ENCODE peak calls at places on chromosomes 12 and 14, in five cellular contexts. H is fibroblast of mammary gland, N is lung, B is OCI-LY7, T is A673. R is an unnamed sample.

GRCh38 chr12:64665506-64665905 is 55.2 kb downstream of the RASSF3 start:
- DNase-seq in B (peak; percentile 48), T (no peak), N (no peak), H (peak; percentile 6), R (no peak)

GRCh38 chr12:49198431-49199155 is 9.7 kb upstream of the TUBA1A start:
- DNase-seq in T (peak; percentile 34), N (no peak), B (no peak), H (peak; percentile 93), R (peak; percentile 94)

GRCh38 chr14:77026166-77026929 is 2.2 kb downstream of the IRF2BPL start:
- DNase-seq in H (no peak), N (no peak), T (peak; percentile 69), B (no peak), R (peak; percentile 57)

GRCh38 chr14:46048127-46048526 is 603.5 kb downstream of the RPL10L start:
- DNase-seq in H (peak; percentile 46), B (peak; percentile 7), T (peak; percentile 15), N (no peak), R (peak; percentile 49)

GRCh38 chr12:96882862-96883261 is 24.2 kb upstream of the NEDD1 start:
- DNase-seq in B (no peak), H (peak; percentile 78), T (no peak), N (no peak), R (peak; percentile 74)

GRCh38 chr12:64229796-64230195 is 7.7 kb upstream of the KICS2 start:
- DNase-seq in H (no peak), N (no peak), B (no peak), T (no peak), R (no peak)

GRCh38 chr14:33452982-33453381 is 497.9 kb downstream of the EGLN3 start:
- DNase-seq in N (no peak), H (no peak), B (no peak), T (no peak), R (no peak)

GRCh38 chr12:57755454-57756372 is 810 bp downstream of the MARCHF9 start:
- DNase-seq in T (no peak), B (peak; percentile 49), H (no peak), N (no peak), R (no peak)

GRCh38 chr14:24312736-24313507 is 1.6 kb downstream of the LTB4R start:
- DNase-seq in B (peak; percentile 62), N (no peak), H (no peak), T (no peak), R (no peak)

GRCh38 chr14:69610859-69611263 is 535 bp upstream of the SUSD6 start:
- DNase-seq in B (no peak), H (peak; percentile 45), N (no peak), T (no peak), R (no peak)

GRCh38 chr12:6927379-6927991 is at the start of gene ATN1:
- DNase-seq in N (peak; percentile 78), H (peak; percentile 67), B (no peak), T (peak; percentile 83), R (peak; percentile 82)

GRCh38 chr12:52907092-52907810 is 2.4 kb upstream of the KRT8 start:
- DNase-seq in T (peak; percentile 30), H (no peak), N (peak; percentile 72), B (no peak), R (peak; percentile 23)

GRCh38 chr12:92784356-92784755 is 81.6 kb downstream of the PLEKHG7 start:
- DNase-seq in H (peak; percentile 19), T (no peak), N (no peak), B (no peak), R (peak; percentile 35)

GRCh38 chr14:79587194-79587593 is 624.1 kb downstream of the DIO2 start:
- DNase-seq in T (peak; percentile 95), B (no peak), N (no peak), H (peak; percentile 50), R (peak; percentile 68)

GRCh38 chr12:72346331-72346944 is 74.3 kb downstream of the TRHDE start:
- DNase-seq in N (peak; percentile 59), B (peak; percentile 73), H (peak; percentile 61), T (peak; percentile 95), R (peak; percentile 84)

GRCh38 chr14:52801014-52801708 is 9.8 kb upstream of the GNPNAT1 start:
- DNase-seq in H (peak; percentile 96), T (no peak), B (no peak), N (no peak), R (peak; percentile 85)

GRCh38 chr12:19177754-19178153 is 48.2 kb downstream of the PLEKHA5 start:
- DNase-seq in T (no peak), H (peak; percentile 46), B (no peak), N (no peak), R (peak; percentile 44)

GRCh38 chr12:42589465-42590323 is at the start of gene PRICKLE1:
- DNase-seq in B (peak; percentile 46), T (peak; percentile 67), H (peak; percentile 48), N (no peak), R (peak; percentile 74)

GRCh38 chr12:46358791-46359666 is 13.5 kb downstream of the SLC38A2 start:
- DNase-seq in H (no peak), T (no peak), B (no peak), N (no peak), R (no peak)

GRCh38 chr12:27057543-27057942 is 24.8 kb downstream of the C12orf71 start:
- DNase-seq in N (no peak), H (no peak), B (no peak), T (no peak), R (no peak)

GRCh38 chr12:52212701-52213540 is 20.1 kb upstream of the KRT7 start:
- DNase-seq in N (no peak), H (no peak), B (no peak), T (no peak), R (no peak)

GRCh38 chr12:69388371-69388770 is 28.8 kb downstream of the YEATS4 start:
- DNase-seq in H (peak; percentile 75), B (peak; percentile 25), T (peak; percentile 55), N (no peak), R (peak; percentile 76)

GRCh38 chr12:120290541-120291312 is 976 bp downstream of the RNU4-2 start:
- DNase-seq in H (peak; percentile 2), T (no peak), N (peak; percentile 33), B (no peak), R (no peak)
- H3K4me3 ChIP-seq in H (peak overlapping the region; percentile 41), T (peak overlapping the region; percentile 23), N (no peak overlapping the region), B (peak overlapping the region; percentile 60), R (peak overlapping the region; percentile 26)

GRCh38 chr14:103302966-103303365 is 31.1 kb upstream of the EIF5 start:
- DNase-seq in H (no peak), B (no peak), N (no peak), T (no peak), R (no peak)

GRCh38 chr14:103296987-103297386 is 37.0 kb upstream of the EIF5 start:
- DNase-seq in N (no peak), H (no peak), B (no peak), T (no peak), R (no peak)

GRCh38 chr14:103301512-103302197 is 32.4 kb upstream of the EIF5 start:
- DNase-seq in B (no peak), H (no peak), N (no peak), T (no peak), R (no peak)

GRCh38 chr14:103296007-103296406 is 38.0 kb upstream of the EIF5 start:
- DNase-seq in H (peak; percentile 62), N (no peak), T (no peak), B (no peak), R (peak; percentile 28)

GRCh38 chr14:103298620-103299019 is 35.4 kb upstream of the EIF5 start:
- DNase-seq in T (no peak), N (no peak), B (no peak), H (no peak), R (no peak)
- TF ChIP-seq CTCF in T (no peak), N (no peak), B (peak; percentile 41), H (no peak), R (no peak)

GRCh38 chr12:1616233-1617066 is 12.6 kb upstream of the WNT5B start:
- DNase-seq in B (peak; percentile 28), T (no peak), N (no peak), H (no peak), R (no peak)
- H3K4me3 ChIP-seq in B (no peak overlapping the region), T (no peak overlapping the region), N (no peak overlapping the region), H (no peak overlapping the region), R (no peak overlapping the region)

DNA sequence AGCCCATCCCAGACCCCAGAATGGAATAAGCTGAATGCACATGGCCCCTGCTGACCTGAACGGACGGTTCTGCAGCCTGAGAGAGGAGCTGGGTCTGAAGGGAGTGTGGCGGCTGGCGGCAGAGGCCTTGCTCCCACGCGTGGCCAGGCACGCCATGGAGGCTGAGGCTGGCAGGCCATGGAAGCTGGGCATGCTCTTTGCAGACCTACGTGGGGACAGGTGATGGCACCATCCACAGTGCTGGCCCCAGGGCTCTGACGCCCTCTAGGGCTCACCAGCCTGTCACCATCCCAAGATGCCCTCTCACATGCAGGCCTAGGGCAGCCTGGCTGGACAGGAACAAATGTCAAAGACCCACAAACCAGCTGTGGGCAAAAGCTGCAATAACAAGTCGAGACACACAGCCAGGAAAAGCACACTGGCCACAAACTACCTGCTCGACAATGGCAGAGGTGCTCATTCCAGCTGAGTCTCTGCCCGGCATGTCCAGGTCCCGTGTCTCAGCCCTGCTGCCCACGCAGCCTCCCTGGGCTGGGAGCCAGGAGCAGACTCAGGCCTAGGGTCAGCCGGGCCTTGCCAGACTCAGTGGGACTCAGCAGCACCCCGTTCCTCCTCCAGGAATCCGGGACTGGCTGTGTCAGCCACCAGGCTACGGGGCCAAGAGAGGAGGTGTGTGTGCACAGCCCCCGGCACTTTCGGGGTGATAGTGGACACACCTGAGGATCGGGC is 19.7 kb downstream of the BTBD6 start:
- DNase-seq in T (no peak), B (no peak), N (no peak), H (peak; percentile 56), R (no peak)
- TF ChIP-seq CTCF in T (no peak), B (no peak), N (no peak), H (no peak), R (no peak)

DNA sequence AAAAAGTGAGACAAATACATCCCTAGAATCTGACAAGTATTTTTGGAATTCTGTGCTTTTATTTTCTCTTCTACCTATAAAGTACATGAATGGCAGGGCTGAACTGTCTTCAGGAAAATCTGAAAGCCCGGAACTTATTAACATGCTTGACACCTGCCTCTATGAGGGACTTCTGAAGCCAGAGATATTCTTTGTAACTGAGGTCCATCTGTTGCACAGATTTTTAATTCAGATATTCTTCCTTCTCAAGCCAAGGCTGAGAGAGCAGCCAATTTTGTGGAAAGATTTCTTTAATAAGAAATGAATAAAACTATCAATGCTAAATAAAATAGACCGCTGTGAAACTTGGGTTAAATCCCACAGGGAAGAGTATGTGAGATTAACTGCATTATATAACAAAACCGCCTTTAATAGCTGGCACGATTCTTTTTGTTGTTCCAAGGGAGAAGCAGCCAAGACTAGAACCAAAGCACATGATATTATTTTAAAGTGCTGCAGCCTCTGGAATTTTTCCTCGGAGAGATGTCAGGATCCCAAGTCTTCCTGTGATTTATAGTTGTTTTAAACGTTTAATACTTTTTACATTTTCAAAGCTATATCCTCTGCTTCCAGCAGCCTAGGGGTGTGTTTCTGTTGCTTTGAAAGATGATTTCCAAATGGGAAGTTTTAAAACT is 148.9 kb downstream of the CRADD start:
- DNase-seq in N (no peak), B (no peak), H (peak; percentile 51), T (no peak), R (no peak)
- H3K4me3 ChIP-seq in N (no peak overlapping the region), B (no peak overlapping the region), H (no peak overlapping the region), T (no peak overlapping the region), R (no peak overlapping the region)

GRCh38 chr12:93956551-93956950 is 191.8 kb upstream of the PLXNC1 start:
- DNase-seq in N (no peak), H (no peak), B (no peak), T (no peak), R (no peak)

GRCh38 chr12:93959657-93960056 is 188.7 kb upstream of the PLXNC1 start:
- DNase-seq in T (no peak), H (no peak), N (no peak), B (no peak), R (no peak)

GRCh38 chr12:93957180-93957579 is 191.2 kb upstream of the PLXNC1 start:
- DNase-seq in H (no peak), T (no peak), N (no peak), B (no peak), R (no peak)

GRCh38 chr12:93960521-93960920 is 187.9 kb upstream of the PLXNC1 start:
- DNase-seq in N (no peak), H (no peak), B (no peak), T (no peak), R (peak; percentile 9)

GRCh38 chr12:93957870-93958269 is 190.5 kb upstream of the PLXNC1 start:
- DNase-seq in B (no peak), N (no peak), T (peak; percentile 55), H (peak; percentile 82), R (no peak)
- TF ChIP-seq CTCF in B (no peak), N (no peak), T (peak; percentile 28), H (peak; percentile 30), R (no peak)